ENCODE peak calls at places on chromosomes 3 and 15, in four cellular contexts. S, A, U and W are unnamed samples.

GRCh38 chr3:160413613-160414248 is 14.3 kb downstream of the SMC4 start:
- DNase-seq in S (peak; percentile 84), A (peak; percentile 61), U (peak; percentile 65), W (no peak)

GRCh38 chr15:78811124-78811824 is at the start of gene ADAMTS7:
- DNase-seq in U (peak; percentile 61), S (peak; percentile 65), A (peak; percentile 78), W (peak; percentile 21)

GRCh38 chr15:25784141-25784540 is 79.0 kb downstream of the ATP10A start:
- DNase-seq in S (no peak), A (no peak), U (no peak), W (no peak)

GRCh38 chr15:33126559-33127290 is 67.8 kb downstream of the FMN1 start:
- DNase-seq in U (peak; percentile 68), S (peak; percentile 97), A (peak; percentile 58), W (peak; percentile 88)

GRCh38 chr15:45710657-45711056 is 75.8 kb downstream of the SQOR start:
- DNase-seq in U (no peak), A (no peak), S (no peak), W (no peak)

GRCh38 chr15:38508647-38509046 is 54.7 kb downstream of the FAM98B start:
- DNase-seq in U (no peak), S (no peak), A (no peak), W (no peak)

GRCh38 chr15:40409366-40409765 is 3.8 kb downstream of the IVD start:
- DNase-seq in U (no peak), A (no peak), S (no peak), W (no peak)

GRCh38 chr3:44915702-44916438 is 41.5 kb downstream of the TGM4 start:
- DNase-seq in U (no peak), S (peak; percentile 18), A (no peak), W (no peak)

GRCh38 chr15:37981781-37982180 is 47.3 kb downstream of the TMCO5A start:
- DNase-seq in S (peak; percentile 53), A (no peak), U (no peak), W (no peak)

GRCh38 chr3:147937341-147937740 is 528.2 kb downstream of the ZIC1 start:
- DNase-seq in A (no peak), U (no peak), S (peak; percentile 29), W (no peak)

GRCh38 chr3:192899540-192899982 is 18.1 kb downstream of the MB21D2 start:
- DNase-seq in A (no peak), U (no peak), S (peak; percentile 83), W (no peak)

GRCh38 chr3:159418571-159419526 is 569.8 kb upstream of the IL12A start:
- DNase-seq in S (peak; percentile 38), U (no peak), A (no peak), W (peak; percentile 41)

GRCh38 chr3:139735191-139735590 is 57.4 kb upstream of the NMNAT3 start:
- DNase-seq in A (no peak), U (no peak), S (no peak), W (no peak)

GRCh38 chr15:58425834-58426233 is 6.0 kb upstream of the LIPC start:
- DNase-seq in U (no peak), S (no peak), A (no peak), W (no peak)

GRCh38 chr3:53890726-53891499 is 746 bp downstream of the SELENOK start:
- DNase-seq in A (peak; percentile 81), S (peak; percentile 33), U (no peak), W (no peak)

GRCh38 chr3:25021816-25022215 is 406.2 kb upstream of the RARB start:
- DNase-seq in S (peak; percentile 63), U (no peak), A (no peak), W (no peak)

GRCh38 chr3:50340404-50341329 is at the start of gene RASSF1:
- DNase-seq in A (peak; percentile 63), U (peak; percentile 72), S (no peak), W (no peak)

GRCh38 chr3:64575211-64575844 is 112.5 kb downstream of the ADAMTS9 start:
- DNase-seq in A (no peak), S (peak; percentile 9), U (no peak), W (no peak)

GRCh38 chr3:172869356-172869755 is 118.8 kb downstream of the ECT2 start:
- DNase-seq in A (no peak), U (no peak), S (no peak), W (no peak)

GRCh38 chr3:30437172-30437571 is 169.2 kb upstream of the TGFBR2 start:
- DNase-seq in S (peak; percentile 51), A (peak; percentile 14), U (peak; percentile 62), W (no peak)

GRCh38 chr3:98512576-98512975 is 10.1 kb downstream of the CLDND1 start:
- DNase-seq in U (no peak), A (no peak), S (no peak), W (no peak)

GRCh38 chr3:112769624-112770023 is 77.0 kb downstream of the CD200R1L start:
- DNase-seq in A (no peak), S (no peak), U (no peak), W (no peak)

GRCh38 chr15:81880833-81881232 is 165.0 kb downstream of the MEX3B start:
- DNase-seq in S (no peak), U (no peak), A (no peak), W (no peak)

GRCh38 chr3:7547826-7548225 is 686.9 kb downstream of the GRM7 start:
- DNase-seq in U (no peak), S (no peak), A (no peak), W (no peak)

GRCh38 chr3:5188419-5189405 is 1.2 kb downstream of the EDEM1 start:
- DNase-seq in U (peak; percentile 82), S (peak; percentile 33), A (peak; percentile 33), W (no peak)

GRCh38 chr15:67592245-67592644 is 49.7 kb downstream of the MAP2K5 start:
- DNase-seq in A (no peak), U (no peak), S (no peak), W (no peak)

GRCh38 chr3:107235193-107235922 is 141.9 kb upstream of the CCDC54 start:
- DNase-seq in U (no peak), S (no peak), A (peak; percentile 38), W (no peak)

DNA sequence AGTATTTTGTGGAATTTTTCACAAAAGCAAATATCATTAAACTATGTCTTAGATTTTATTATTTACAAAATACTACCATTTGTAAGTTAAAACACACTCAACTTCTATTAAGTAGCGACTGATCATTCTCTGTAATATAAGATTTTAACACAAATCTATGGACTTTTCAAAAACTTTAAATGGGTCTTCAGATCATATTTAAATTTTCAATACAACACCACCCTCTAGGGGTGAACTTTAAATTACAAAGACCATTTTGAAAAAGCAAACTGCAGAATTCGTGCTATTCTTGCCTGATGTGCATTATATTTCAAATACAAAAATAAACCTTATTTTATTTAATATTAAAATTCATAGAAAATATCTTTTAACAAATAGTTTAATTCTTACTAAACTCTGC is 8.2 kb upstream of the VGLL4 start:
- DNase-seq in S (peak; percentile 72), U (no peak), A (no peak), W (no peak)
- TF ChIP-seq CTCF in S (peak; percentile 21), U (peak; percentile 27), A (peak; percentile 48), W (peak; percentile 8)

GRCh38 chr3:158109804-158110657 is at the start of gene RSRC1:
- DNase-seq in A (peak; percentile 94), U (peak; percentile 84), S (peak; percentile 92), W (peak; percentile 39)

GRCh38 chr3:158109295-158109803 is 540 bp upstream of the RSRC1 start:
- DNase-seq in S (no peak), U (no peak), A (no peak), W (no peak)

GRCh38 chr3:158107508-158108095 is 1.4 kb upstream of the SHOX2 start:
- DNase-seq in A (no peak), U (no peak), S (peak; percentile 22), W (no peak)

GRCh38 chr3:158106773-158107461 is 697 bp upstream of the SHOX2 start:
- DNase-seq in S (peak; percentile 35), A (peak; percentile 45), U (no peak), W (no peak)

DNA sequence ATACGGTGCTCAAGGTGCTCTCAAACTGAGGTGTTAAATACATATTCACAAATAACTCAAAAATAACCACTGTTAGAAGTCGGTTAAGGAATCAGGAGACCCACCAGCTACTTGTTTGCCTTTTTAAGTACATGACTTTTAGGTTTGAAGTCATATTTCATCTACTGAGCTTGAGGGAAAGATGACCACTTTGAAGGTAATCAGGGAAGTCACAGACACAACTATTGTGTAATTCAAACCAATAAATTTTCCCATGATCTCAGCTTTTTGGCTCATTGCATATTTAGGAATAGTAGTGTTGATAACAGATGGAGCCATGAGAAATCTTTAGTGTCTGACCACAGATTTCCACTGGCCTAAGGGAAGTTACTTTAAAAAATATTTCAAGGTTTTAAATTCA is 1.3 kb upstream of the RSRC1 start:
- DNase-seq in U (no peak), S (no peak), A (no peak), W (no peak)
- H3K4me3 ChIP-seq in U (no peak overlapping the region), S (no peak overlapping the region), A (no peak overlapping the region), W (no peak overlapping the region)

DNA sequence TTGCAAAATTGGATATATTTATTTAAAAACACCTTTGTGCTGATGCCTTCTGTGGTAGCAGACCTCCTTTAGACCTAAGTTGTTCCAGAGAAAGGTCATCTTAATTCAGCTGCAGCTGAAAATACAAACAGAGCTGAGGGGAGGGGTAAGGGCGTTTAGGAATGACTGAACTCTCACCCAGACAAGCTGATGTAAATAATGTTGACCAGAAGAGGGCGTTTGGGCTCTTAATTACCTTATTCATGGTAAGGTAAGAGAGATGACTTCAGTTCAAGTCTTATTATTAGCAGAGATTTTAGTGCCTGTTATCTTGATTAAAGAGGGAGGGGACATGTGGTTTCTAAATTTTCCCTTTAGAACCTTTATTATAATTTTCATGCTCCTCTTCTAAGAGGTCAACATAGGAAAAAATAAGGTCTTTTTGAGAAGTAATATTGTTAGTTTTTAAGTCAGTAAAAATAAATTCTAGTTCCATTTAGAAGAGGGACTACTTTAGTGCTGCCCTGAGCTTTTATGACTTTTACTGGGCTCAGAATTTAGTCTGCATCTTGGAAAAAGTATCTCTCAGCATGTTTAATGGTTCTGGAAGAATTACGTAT is 46.3 kb downstream of the GPR171 start:
- DNase-seq in A (no peak), U (no peak), S (peak; percentile 65), W (no peak)
- TF ChIP-seq CTCF in A (peak; percentile 31), U (no peak), S (peak; percentile 62), W (peak; percentile 69)

DNA sequence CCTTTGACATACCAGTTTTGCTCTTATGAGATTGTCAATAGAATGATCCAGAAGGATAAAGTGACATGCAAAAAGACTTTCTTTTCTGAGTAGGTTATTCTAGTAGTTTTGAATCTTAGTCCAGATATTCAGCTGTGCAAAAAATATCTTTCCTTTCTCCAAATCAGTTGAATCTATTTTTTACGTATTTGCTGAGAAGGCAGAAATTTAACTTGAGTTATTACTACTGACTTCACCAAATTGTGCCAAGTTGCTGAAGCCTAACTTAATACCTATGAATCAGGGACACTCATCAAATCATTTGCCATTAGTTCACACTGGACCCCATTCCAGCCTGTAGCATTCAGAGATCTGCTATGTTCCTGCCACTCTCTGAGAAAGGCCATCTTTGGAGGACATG is 215.6 kb downstream of the EPHA6 start:
- DNase-seq in S (no peak), A (no peak), U (no peak), W (no peak)
- H3K4me3 ChIP-seq in S (no peak overlapping the region), A (no peak overlapping the region), U (no peak overlapping the region), W (no peak overlapping the region)

DNA sequence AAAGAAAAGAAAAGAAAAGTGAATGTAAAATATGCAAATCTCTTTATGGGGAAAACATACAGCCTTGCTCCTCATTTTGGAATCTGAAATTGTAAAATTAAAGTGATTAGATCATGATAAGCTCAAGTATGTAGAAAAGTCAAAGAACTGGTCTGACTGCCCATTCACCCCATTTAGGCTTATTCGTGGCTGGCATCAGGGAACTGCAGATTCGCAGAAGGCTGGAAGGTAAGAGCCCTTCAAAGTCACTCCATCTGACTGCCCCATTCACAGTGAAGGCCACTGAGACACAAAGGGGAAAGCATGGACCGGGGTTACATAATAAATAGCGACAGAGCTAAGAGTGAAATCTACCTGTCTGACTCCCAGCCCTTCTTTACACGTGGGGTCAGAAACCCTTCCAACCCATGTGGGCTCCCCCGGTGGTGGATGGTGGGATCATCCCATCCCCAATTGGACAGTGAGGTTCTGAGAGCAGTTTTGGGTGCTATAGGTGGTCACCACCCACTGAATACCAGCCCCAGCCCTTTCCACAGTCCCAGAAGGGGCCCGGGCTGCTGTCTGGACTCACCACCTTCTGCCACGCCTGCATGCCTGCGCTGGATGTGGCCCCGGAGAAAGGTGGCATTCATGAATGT is 18.1 kb downstream of the DZIP1L start:
- DNase-seq in A (no peak), S (no peak), U (no peak), W (no peak)
- TF ChIP-seq CTCF in A (no peak), S (peak; percentile 56), U (no peak), W (peak; percentile 44)